ENCODE peak calls at places on chromosome 12, in seven cellular contexts. One of them, this sample, is unnamed.

GRCh38 chr12:4562034-4562657 is at the start of gene DYRK4:
- DNase-seq in skeletal muscle cell: peak
- DNase-seq in neural progenitor cell: peak
- DNase-seq in sigmoid colon: peak
- DNase-seq in Panc1: no peak
- DNase-seq in aorta: peak
- DNase-seq in lower leg skin: peak
- DNase-seq in this sample: peak

GRCh38 chr12:111339306-111339938 is 29.5 kb downstream of the PHETA1 start:
- DNase-seq in lower leg skin: no peak
- DNase-seq in aorta: no peak
- DNase-seq in skeletal muscle cell: no peak
- DNase-seq in neural progenitor cell: no peak
- DNase-seq in Panc1: no peak
- DNase-seq in sigmoid colon: no peak
- DNase-seq in this sample: no peak

GRCh38 chr12:93419388-93420034 is 22.2 kb downstream of the UBE2N start:
- DNase-seq in lower leg skin: no peak
- DNase-seq in aorta: no peak
- DNase-seq in neural progenitor cell: peak
- DNase-seq in Panc1: no peak
- DNase-seq in skeletal muscle cell: no peak
- DNase-seq in sigmoid colon: no peak
- DNase-seq in this sample: no peak

GRCh38 chr12:123807670-123808069 is 45.6 kb downstream of the DNAH10 start:
- DNase-seq in skeletal muscle cell: no peak
- DNase-seq in sigmoid colon: no peak
- DNase-seq in aorta: no peak
- DNase-seq in Panc1: no peak
- DNase-seq in neural progenitor cell: no peak
- DNase-seq in lower leg skin: no peak
- DNase-seq in this sample: no peak

GRCh38 chr12:131251336-131252101 is 297.8 kb downstream of the ADGRD1 start:
- DNase-seq in sigmoid colon: no peak
- DNase-seq in neural progenitor cell: no peak
- DNase-seq in aorta: no peak
- DNase-seq in skeletal muscle cell: no peak
- DNase-seq in Panc1: no peak
- DNase-seq in lower leg skin: no peak
- DNase-seq in this sample: no peak

GRCh38 chr12:130044991-130045621 is 117.2 kb upstream of the FZD10 start:
- DNase-seq in aorta: no peak
- DNase-seq in skeletal muscle cell: no peak
- DNase-seq in neural progenitor cell: peak
- DNase-seq in Panc1: no peak
- DNase-seq in lower leg skin: no peak
- DNase-seq in sigmoid colon: no peak
- DNase-seq in this sample: no peak

GRCh38 chr12:110743571-110744093 is 941 bp upstream of the PPP1CC start:
- DNase-seq in skeletal muscle cell: no peak
- DNase-seq in sigmoid colon: peak
- DNase-seq in neural progenitor cell: peak
- DNase-seq in lower leg skin: peak
- DNase-seq in Panc1: no peak
- DNase-seq in aorta: peak
- DNase-seq in this sample: no peak

GRCh38 chr12:229441-230191 is 15.7 kb upstream of the SLC6A12 start:
- DNase-seq in lower leg skin: peak
- DNase-seq in neural progenitor cell: peak
- DNase-seq in Panc1: no peak
- DNase-seq in sigmoid colon: no peak
- DNase-seq in aorta: no peak
- DNase-seq in skeletal muscle cell: no peak
- DNase-seq in this sample: no peak

GRCh38 chr12:60106207-60106606 is 510.4 kb downstream of the SLC16A7 start:
- DNase-seq in skeletal muscle cell: peak
- DNase-seq in neural progenitor cell: no peak
- DNase-seq in sigmoid colon: no peak
- DNase-seq in aorta: no peak
- DNase-seq in Panc1: no peak
- DNase-seq in lower leg skin: no peak
- DNase-seq in this sample: no peak

GRCh38 chr12:112303004-112303403 is 79.2 kb downstream of the HECTD4 start:
- DNase-seq in sigmoid colon: no peak
- DNase-seq in Panc1: no peak
- DNase-seq in aorta: no peak
- DNase-seq in neural progenitor cell: no peak
- DNase-seq in lower leg skin: no peak
- DNase-seq in skeletal muscle cell: peak
- DNase-seq in this sample: no peak

GRCh38 chr12:131850856-131851559 is 22.8 kb downstream of the MMP17 start:
- DNase-seq in lower leg skin: no peak
- DNase-seq in sigmoid colon: no peak
- DNase-seq in aorta: peak
- DNase-seq in neural progenitor cell: peak
- DNase-seq in skeletal muscle cell: no peak
- DNase-seq in Panc1: no peak
- DNase-seq in this sample: no peak

GRCh38 chr12:91347686-91348085 is 165.1 kb upstream of the DCN start:
- DNase-seq in aorta: no peak
- DNase-seq in skeletal muscle cell: no peak
- DNase-seq in neural progenitor cell: no peak
- DNase-seq in Panc1: no peak
- DNase-seq in sigmoid colon: no peak
- DNase-seq in lower leg skin: no peak
- DNase-seq in this sample: no peak

GRCh38 chr12:34333337-34333736 is 311.0 kb downstream of the ALG10 start:
- DNase-seq in sigmoid colon: no peak
- DNase-seq in skeletal muscle cell: no peak
- DNase-seq in neural progenitor cell: no peak
- DNase-seq in aorta: no peak
- DNase-seq in Panc1: no peak
- DNase-seq in lower leg skin: no peak
- DNase-seq in this sample: no peak

GRCh38 chr12:51147309-51147708 is 25.6 kb downstream of the TFCP2 start:
- DNase-seq in skeletal muscle cell: no peak
- DNase-seq in aorta: no peak
- DNase-seq in sigmoid colon: no peak
- DNase-seq in neural progenitor cell: no peak
- DNase-seq in lower leg skin: no peak
- DNase-seq in Panc1: no peak
- DNase-seq in this sample: no peak

GRCh38 chr12:124392271-124392990 is 97.5 kb downstream of the RFLNA start:
- DNase-seq in neural progenitor cell: peak
- DNase-seq in aorta: peak
- DNase-seq in lower leg skin: peak
- DNase-seq in skeletal muscle cell: no peak
- DNase-seq in Panc1: no peak
- DNase-seq in sigmoid colon: no peak
- DNase-seq in this sample: no peak

GRCh38 chr12:64186789-64187188 is 35.3 kb downstream of the KICS2 start:
- DNase-seq in Panc1: no peak
- DNase-seq in lower leg skin: no peak
- DNase-seq in skeletal muscle cell: no peak
- DNase-seq in neural progenitor cell: no peak
- DNase-seq in aorta: no peak
- DNase-seq in sigmoid colon: no peak
- DNase-seq in this sample: no peak

GRCh38 chr12:117896009-117896408 is 72.8 kb downstream of the KSR2 start:
- DNase-seq in neural progenitor cell: no peak
- DNase-seq in aorta: no peak
- DNase-seq in Panc1: no peak
- DNase-seq in skeletal muscle cell: no peak
- DNase-seq in lower leg skin: no peak
- DNase-seq in sigmoid colon: no peak
- DNase-seq in this sample: no peak

GRCh38 chr12:117892441-117892840 is 76.3 kb downstream of the KSR2 start:
- DNase-seq in lower leg skin: no peak
- DNase-seq in neural progenitor cell: no peak
- DNase-seq in skeletal muscle cell: no peak
- DNase-seq in sigmoid colon: no peak
- DNase-seq in Panc1: no peak
- DNase-seq in aorta: no peak
- DNase-seq in this sample: no peak

GRCh38 chr12:117901631-117902030 is 67.2 kb downstream of the KSR2 start:
- DNase-seq in sigmoid colon: no peak
- DNase-seq in lower leg skin: no peak
- DNase-seq in neural progenitor cell: no peak
- DNase-seq in aorta: no peak
- DNase-seq in skeletal muscle cell: no peak
- DNase-seq in Panc1: no peak
- DNase-seq in this sample: no peak

GRCh38 chr12:117900561-117900960 is 68.2 kb downstream of the KSR2 start:
- DNase-seq in aorta: no peak
- DNase-seq in Panc1: peak
- DNase-seq in skeletal muscle cell: no peak
- DNase-seq in neural progenitor cell: no peak
- DNase-seq in lower leg skin: no peak
- DNase-seq in sigmoid colon: no peak
- DNase-seq in this sample: no peak

DNA sequence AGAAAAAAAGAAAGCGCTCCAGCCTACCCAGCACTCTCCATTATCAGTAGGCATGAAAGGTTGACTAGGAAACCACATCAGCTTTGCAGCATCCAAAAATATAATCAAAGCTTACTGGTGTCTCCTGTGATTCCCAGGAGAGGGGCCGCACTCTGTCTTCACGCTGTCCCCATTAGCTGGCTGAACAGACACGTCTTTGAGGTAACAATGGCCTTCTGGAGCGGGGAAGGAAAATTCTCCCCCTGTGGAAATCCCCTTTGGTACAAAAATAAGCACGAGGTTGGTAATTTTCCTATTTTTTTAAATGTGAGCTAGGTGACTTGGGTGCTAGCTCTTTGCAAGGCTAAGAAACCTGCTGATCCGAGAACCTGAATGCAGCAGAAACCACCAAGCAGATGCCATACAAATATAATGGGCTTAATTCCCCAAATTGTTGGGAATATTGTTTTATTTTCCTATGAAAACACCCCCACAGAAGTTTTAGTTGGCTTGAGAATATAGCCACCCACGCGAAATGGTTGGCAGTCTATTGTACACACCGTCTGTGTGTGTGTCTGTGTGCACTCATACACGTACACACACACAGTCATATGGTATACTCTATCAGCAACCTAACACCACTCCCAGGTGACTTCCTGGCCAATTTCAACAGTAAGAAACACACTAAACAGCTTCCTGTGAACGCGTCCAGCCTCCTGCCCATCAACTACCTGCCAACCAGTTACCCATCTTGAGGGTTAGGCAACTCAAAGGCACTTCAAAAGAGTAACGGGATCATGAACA is 71.2 kb downstream of the KSR2 start:
- DNase-seq in lower leg skin: no peak
- DNase-seq in Panc1: no peak
- DNase-seq in neural progenitor cell: no peak
- DNase-seq in aorta: no peak
- DNase-seq in sigmoid colon: no peak
- DNase-seq in skeletal muscle cell: no peak
- DNase-seq in this sample: no peak
- H3K4me3 ChIP-seq in lower leg skin: no peak
- H3K4me3 ChIP-seq in Panc1: no peak
- H3K4me3 ChIP-seq in neural progenitor cell: no peak
- H3K4me3 ChIP-seq in aorta: no peak
- H3K4me3 ChIP-seq in sigmoid colon: no peak
- H3K4me3 ChIP-seq in skeletal muscle cell: no peak
- H3K4me3 ChIP-seq in this sample: no peak

GRCh38 chr12:8031872-8032241 is 659 bp upstream of the FOXJ2 start:
- DNase-seq in aorta: no peak
- DNase-seq in neural progenitor cell: no peak
- DNase-seq in lower leg skin: no peak
- DNase-seq in sigmoid colon: no peak
- DNase-seq in Panc1: no peak
- DNase-seq in skeletal muscle cell: no peak
- DNase-seq in this sample: no peak
- H3K4me3 ChIP-seq in aorta: peak
- H3K4me3 ChIP-seq in neural progenitor cell: peak
- H3K4me3 ChIP-seq in lower leg skin: peak
- H3K4me3 ChIP-seq in sigmoid colon: peak
- H3K4me3 ChIP-seq in Panc1: peak
- H3K4me3 ChIP-seq in skeletal muscle cell: peak
- H3K4me3 ChIP-seq in this sample: peak

DNA sequence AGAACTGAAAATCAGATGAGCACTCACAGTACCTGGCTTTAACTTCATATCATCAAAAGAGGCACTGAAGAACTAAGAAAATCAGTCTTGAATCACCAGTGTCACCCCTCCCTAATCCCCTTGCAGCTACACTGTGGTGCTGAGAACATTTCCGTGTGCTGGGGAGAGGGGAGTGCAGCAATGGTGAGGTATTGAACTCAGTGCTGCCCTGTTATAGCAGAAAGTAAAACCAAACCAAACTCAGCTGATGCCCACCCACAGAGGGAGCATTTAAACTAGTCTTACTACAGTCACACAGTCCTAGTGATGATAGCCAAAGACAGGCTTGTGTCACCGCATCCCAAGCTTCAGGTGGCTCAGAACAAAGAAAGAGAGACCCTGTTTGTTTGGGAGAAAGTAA is 122.1 kb downstream of the CPNE8 start:
- DNase-seq in aorta: no peak
- DNase-seq in lower leg skin: no peak
- DNase-seq in Panc1: no peak
- DNase-seq in skeletal muscle cell: no peak
- DNase-seq in neural progenitor cell: no peak
- DNase-seq in sigmoid colon: no peak
- DNase-seq in this sample: no peak
- H3K4me3 ChIP-seq in aorta: no peak
- H3K4me3 ChIP-seq in lower leg skin: no peak
- H3K4me3 ChIP-seq in Panc1: no peak
- H3K4me3 ChIP-seq in skeletal muscle cell: no peak
- H3K4me3 ChIP-seq in neural progenitor cell: no peak
- H3K4me3 ChIP-seq in sigmoid colon: no peak
- H3K4me3 ChIP-seq in this sample: no peak

DNA sequence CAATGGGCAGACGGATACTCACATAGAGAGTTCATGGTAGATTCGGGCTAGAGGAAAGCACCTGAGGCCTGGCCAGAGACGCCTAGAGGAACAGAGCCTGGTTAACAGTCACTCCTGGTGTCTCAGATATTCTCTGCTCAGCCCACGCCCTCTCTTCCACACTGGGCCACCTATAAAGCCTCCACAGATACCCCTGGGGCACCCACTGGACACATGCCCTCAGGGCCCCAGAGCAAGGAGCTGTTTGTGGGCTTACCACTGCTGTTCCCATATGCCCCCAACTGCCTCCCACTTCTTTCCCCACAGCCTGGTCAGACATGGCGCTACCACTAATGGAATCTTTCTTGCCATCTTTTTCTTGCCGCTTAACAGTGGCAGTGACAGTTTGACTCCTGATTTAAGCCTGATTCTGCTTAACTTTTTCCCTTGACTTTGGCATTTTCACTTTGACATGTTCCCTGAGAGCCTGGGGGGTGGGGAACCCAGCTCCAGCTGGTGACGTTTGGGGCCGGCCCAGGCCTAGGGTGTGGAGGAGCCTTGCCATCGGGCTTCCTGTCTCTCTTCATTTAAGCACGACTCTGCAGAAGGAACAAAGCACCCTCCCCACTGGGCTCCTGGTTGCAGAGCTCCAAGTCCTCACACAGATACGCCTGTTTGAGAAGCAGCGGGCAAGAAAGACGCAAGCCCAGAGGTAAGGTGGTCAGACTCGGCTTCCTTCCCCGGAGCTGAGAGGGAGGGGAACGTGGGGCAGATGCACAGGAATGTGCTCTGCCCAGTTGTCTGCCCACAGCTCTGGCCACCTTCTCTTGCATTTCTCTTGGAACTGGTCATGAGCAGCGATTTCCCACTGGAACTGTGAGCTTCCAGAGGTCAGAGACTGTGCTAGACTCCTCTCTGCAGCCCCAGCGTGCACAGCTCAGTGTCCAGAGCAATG is at the start of gene CD4:
- DNase-seq in neural progenitor cell: no peak
- DNase-seq in sigmoid colon: no peak
- DNase-seq in aorta: peak
- DNase-seq in Panc1: no peak
- DNase-seq in lower leg skin: peak
- DNase-seq in skeletal muscle cell: no peak
- DNase-seq in this sample: no peak
- H3K4me3 ChIP-seq in neural progenitor cell: no peak
- H3K4me3 ChIP-seq in sigmoid colon: peak
- H3K4me3 ChIP-seq in aorta: no peak
- H3K4me3 ChIP-seq in Panc1: no peak
- H3K4me3 ChIP-seq in lower leg skin: no peak
- H3K4me3 ChIP-seq in skeletal muscle cell: no peak
- H3K4me3 ChIP-seq in this sample: no peak